ENCODE peak calls at places on chromosomes 4 and X, in four cellular contexts. P is SK-N-SH, J is GM12865, X is adipocyte. M is an unnamed sample.

GRCh38 chr4:20658456-20658855 is 41.8 kb upstream of the PACRGL start:
- DNase-seq in P (no peak), J (no peak), X (no peak), M (no peak)

GRCh38 chrX:136755411-136755810 is 25.3 kb downstream of the ARHGEF6 start:
- DNase-seq in P (no peak), J (no peak), X (no peak), M (no peak)

GRCh38 chr4:183599690-183600089 is 59.3 kb downstream of the RWDD4 start:
- DNase-seq in P (no peak), J (peak), X (no peak), M (no peak)

GRCh38 chrX:132652871-132653270 is 164.0 kb upstream of the MBNL3 start:
- DNase-seq in P (no peak), J (no peak), X (no peak), M (no peak)

GRCh38 chr4:109294006-109294405 is 8.5 kb downstream of the COL25A1 start:
- DNase-seq in P (peak), J (peak), X (no peak), M (no peak)

GRCh38 chrX:106917830-106918500 is 2.2 kb upstream of the CLDN2 start:
- DNase-seq in P (no peak), J (no peak), X (no peak), M (peak)

GRCh38 chr4:55138367-55138766 is 13.0 kb upstream of the KDR start:
- DNase-seq in P (no peak), J (no peak), X (no peak), M (peak)

GRCh38 chr4:185471235-185472062 is at the start of gene CCDC110:
- DNase-seq in P (peak), J (peak), X (peak), M (peak)

GRCh38 chr4:118139241-118139640 is 105.0 kb downstream of the NDST3 start:
- DNase-seq in P (no peak), J (no peak), X (no peak), M (no peak)

GRCh38 chr4:70706516-70706915 is 15.2 kb upstream of the RUFY3 start:
- DNase-seq in P (no peak), J (no peak), X (peak), M (peak)
- H3K4me3 ChIP-seq in P (peak), J (peak), X (peak), M (peak)

GRCh38 chr4:47915378-47915777 is 995 bp upstream of the NFXL1 start:
- DNase-seq in P (no peak), J (peak), X (no peak), M (no peak)
- H3K4me3 ChIP-seq in P (peak), J (peak), X (no peak), M (peak)

GRCh38 chr4:139457318-139457717 is 3.4 kb downstream of the RAB33B start:
- DNase-seq in P (no peak), J (no peak), X (no peak), M (no peak)

GRCh38 chr4:139461022-139461421 is 7.1 kb downstream of the RAB33B start:
- DNase-seq in P (peak), J (no peak), X (no peak), M (no peak)

GRCh38 chr4:139460565-139460964 is 6.6 kb downstream of the RAB33B start:
- DNase-seq in P (no peak), J (no peak), X (no peak), M (no peak)

GRCh38 chr4:139458999-139459398 is 5.1 kb downstream of the RAB33B start:
- DNase-seq in P (no peak), J (no peak), X (peak), M (no peak)

DNA sequence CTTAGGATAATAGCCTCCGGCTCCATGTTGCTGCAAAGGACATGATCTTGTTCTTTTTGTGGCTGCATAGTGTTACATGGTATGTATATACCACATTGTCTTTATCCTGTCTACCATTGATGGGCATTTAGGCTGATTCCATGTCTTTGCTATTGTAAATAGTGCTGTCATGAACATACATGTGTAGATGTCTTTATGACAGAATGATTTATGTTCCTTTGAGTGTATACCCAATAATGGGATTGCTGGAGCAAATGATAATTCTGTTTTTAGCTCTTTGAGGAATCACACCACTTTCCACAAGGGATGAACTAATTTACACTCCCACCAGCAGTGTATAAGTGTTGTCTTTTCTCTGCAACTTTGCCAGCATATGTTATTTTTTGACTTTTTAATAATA is 4.6 kb downstream of the RAB33B start:
- DNase-seq in P (no peak), J (no peak), X (no peak), M (no peak)
- H3K4me3 ChIP-seq in P (no peak), J (no peak), X (no peak), M (no peak)

DNA sequence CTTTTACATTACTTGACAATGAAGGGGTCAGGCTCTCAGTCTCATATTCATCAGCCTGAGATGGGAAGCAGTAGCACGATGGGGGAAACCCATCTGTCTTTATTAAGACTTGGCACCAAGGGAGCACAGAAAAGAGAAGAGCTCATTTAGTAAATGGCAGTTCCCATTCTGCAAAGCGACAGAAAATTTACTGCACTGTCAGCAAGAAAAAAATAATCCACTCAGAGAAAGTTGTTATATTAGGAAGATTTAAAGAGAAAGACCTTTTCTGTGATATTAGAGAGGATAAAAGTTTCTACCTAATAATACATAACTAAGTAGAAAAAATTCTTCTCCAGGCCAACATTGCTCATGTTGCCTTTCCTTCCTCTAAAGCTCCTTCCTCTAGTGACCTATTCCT is 7.9 kb upstream of the SERTM2 start:
- DNase-seq in P (no peak), J (no peak), X (no peak), M (no peak)
- H3K4me3 ChIP-seq in P (no peak), J (no peak), X (no peak), M (no peak)

DNA sequence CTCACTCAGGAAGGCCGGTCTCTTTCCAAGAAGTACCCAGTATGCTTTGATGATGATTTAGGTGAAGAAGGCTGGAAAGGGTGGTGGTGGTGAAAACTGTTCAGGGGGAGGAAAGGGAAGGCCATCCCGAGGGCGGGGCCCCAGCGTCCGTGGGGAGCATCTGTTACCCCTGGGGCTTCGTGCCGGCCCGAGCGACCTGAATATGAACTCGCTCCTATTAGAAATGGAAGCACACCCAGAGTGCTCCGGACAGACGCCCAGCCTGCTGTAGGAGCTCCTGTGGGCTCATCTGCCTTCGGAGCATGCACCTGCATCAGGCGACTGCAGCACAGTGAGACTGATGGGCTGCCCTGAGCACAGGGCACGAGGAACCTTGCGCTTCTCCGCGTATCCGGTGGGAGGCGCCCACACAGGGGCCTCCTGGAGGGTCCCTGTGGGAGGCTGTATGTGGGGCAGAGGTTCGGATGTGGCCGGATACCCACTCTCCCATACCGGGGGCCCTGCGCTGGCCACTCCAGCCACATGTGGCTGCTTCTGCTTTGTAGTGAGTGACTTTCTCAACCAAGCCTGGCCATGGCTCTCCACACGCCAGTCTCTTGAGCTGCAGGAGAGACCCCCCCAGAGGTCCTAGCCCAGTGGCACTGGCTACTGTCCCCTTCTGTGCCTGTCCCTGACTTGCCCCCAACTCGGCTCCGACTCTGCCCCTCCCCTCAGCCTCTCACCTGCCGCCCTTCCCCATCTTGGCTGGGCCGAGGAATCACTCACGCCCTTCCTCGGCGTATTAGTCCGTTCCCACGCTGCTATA is 36.8 kb downstream of the FGFRL1 start:
- DNase-seq in P (peak), J (no peak), X (no peak), M (no peak)
- H3K4me3 ChIP-seq in P (no peak), J (no peak), X (peak), M (no peak)

GRCh38 chr4:76753814-76754213 is 144.1 kb downstream of the SOWAHB start:
- DNase-seq in P (no peak), J (no peak), X (peak), M (peak)
- H3K4me3 ChIP-seq in P (no peak), J (no peak), X (peak), M (peak)

GRCh38 chrX:115892787-115893671 is 277.5 kb upstream of the AGTR2 start:
- DNase-seq in P (peak), J (peak), X (no peak), M (peak)
- H3K4me3 ChIP-seq in P (peak), J (no peak), X (no peak), M (no peak)

DNA sequence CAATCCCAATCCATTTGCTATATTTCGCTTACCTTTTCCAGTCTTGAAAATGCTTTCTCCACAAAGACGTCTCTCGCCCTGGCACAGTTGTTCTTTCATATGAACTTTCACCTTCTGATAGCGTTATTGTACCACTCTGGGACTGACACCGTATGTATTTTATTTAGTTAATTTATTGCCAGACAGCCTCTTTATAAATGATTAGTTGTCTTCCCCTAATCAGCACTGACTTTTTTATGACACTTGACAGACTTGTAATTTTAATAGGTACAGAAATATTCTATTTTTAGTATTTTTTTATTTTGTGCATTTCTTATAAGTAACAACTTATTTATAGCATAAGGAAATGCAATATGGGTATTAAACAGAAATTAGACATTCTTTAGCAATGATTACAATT is at the start of gene GIMD1:
- DNase-seq in P (no peak), J (no peak), X (no peak), M (no peak)
- H3K4me3 ChIP-seq in P (no peak), J (no peak), X (peak), M (no peak)

GRCh38 chr4:84481077-84481878 is 17.8 kb downstream of the NKX6-1 start:
- DNase-seq in P (no peak), J (no peak), X (no peak), M (no peak)
- H3K4me3 ChIP-seq in P (no peak), J (no peak), X (no peak), M (no peak)

DNA sequence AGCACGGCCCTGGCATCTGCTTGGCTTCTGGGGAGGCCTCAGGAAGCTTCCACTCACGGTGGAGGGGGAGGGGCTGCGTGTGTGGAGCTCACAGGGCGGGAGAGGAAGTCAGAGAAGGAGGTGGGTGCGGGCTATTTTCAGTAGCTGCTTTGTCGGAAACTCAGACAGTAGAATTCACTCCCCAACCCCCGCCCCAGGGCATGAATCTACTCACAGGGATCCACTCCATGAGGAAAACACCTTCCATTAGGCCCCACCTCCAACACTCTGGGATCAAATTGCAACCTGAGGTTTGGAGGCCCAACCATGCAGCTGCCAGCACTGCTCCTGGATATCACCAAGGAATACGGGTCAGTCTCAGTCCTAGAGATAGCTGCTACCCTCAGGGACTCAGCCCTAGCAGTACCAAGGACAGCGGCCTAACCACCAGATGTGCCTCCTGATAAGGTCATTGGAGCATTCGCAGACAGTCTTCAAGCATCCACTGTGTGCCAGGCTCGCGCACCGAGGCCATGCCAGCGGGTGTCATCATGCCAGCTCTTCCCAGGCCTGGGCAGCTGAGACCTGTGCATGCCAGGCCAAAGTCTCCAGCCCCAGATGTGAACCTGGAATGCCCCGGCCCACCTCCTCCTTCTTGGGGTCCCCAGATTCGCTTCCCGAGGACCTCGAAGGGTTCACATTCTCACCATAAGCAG is 102.1 kb downstream of the ADRA2C start:
- DNase-seq in P (no peak), J (no peak), X (peak), M (no peak)
- H3K4me3 ChIP-seq in P (no peak), J (no peak), X (no peak), M (no peak)

M was measured in astrocyte.